ENCODE peak calls at places on chromosomes 12 and 14, in nine cellular contexts. Y, K, V, H, S, M, Q, W and R are unnamed samples.

GRCh38 chr14:103556976-103557758 is 5.3 kb downstream of the BAG5 start:
- DNase-seq in M (no peak), V (no peak), Y (no peak), H (no peak), S (no peak), Q (no peak), W (no peak), K (no peak), R (no peak)

GRCh38 chr12:27428466-27428865 is 18.1 kb upstream of the SMCO2 start:
- DNase-seq in Q (no peak), V (no peak), Y (no peak), M (no peak), H (no peak), S (no peak), K (no peak), W (no peak), R (no peak)

GRCh38 chr12:132748319-132748718 is 13.3 kb downstream of the ANKLE2 start:
- DNase-seq in V (no peak), W (no peak), Y (no peak), Q (no peak), H (no peak), S (no peak), M (no peak), K (no peak), R (no peak)

GRCh38 chr12:120453977-120454376 is 7.7 kb downstream of the GATC start:
- DNase-seq in V (no peak), S (peak), Q (no peak), K (peak), W (no peak), H (no peak), Y (no peak), M (no peak), R (no peak)

GRCh38 chr12:1777798-1778197 is 42.6 kb upstream of the LRTM2 start:
- DNase-seq in S (peak), Q (no peak), K (no peak), M (no peak), Y (no peak), V (no peak), H (no peak), W (no peak), R (no peak)

GRCh38 chr12:16955083-16955657 is 349.2 kb upstream of the LMO3 start:
- DNase-seq in M (no peak), H (no peak), K (no peak), Y (no peak), V (no peak), Q (no peak), W (no peak), S (peak), R (no peak)

GRCh38 chr14:76776306-76777251 is 15.3 kb downstream of the VASH1 start:
- DNase-seq in K (peak), S (no peak), Y (no peak), W (no peak), M (no peak), H (no peak), Q (no peak), V (no peak), R (no peak)

GRCh38 chr12:69927145-69927544 is 102.1 kb downstream of the MYRFL start:
- DNase-seq in K (no peak), Q (no peak), S (no peak), H (no peak), W (no peak), V (no peak), M (no peak), Y (no peak), R (no peak)

GRCh38 chr14:23054000-23054811 is 3.1 kb downstream of the CDH24 start:
- DNase-seq in Q (no peak), V (peak), S (no peak), W (peak), Y (peak), M (no peak), K (peak), H (no peak), R (peak)

GRCh38 chr14:92978229-92979021 is 55.5 kb downstream of the CHGA start:
- DNase-seq in M (no peak), V (no peak), Y (no peak), Q (no peak), W (no peak), H (no peak), K (no peak), S (no peak), R (no peak)

GRCh38 chr14:99237288-99237687 is 34.7 kb downstream of the BCL11B start:
- DNase-seq in H (no peak), M (no peak), Y (no peak), S (no peak), V (no peak), W (no peak), K (no peak), Q (no peak), R (no peak)

GRCh38 chr14:77485901-77486678 is 12.5 kb downstream of the ISM2 start:
- DNase-seq in V (no peak), Q (no peak), Y (no peak), S (peak), H (no peak), K (no peak), W (no peak), M (no peak), R (no peak)

GRCh38 chr12:558595-558994 is 98.9 kb downstream of the B4GALNT3 start:
- DNase-seq in V (no peak), S (no peak), H (no peak), Q (no peak), M (no peak), W (no peak), Y (no peak), K (peak), R (no peak)

GRCh38 chr12:91874086-91874865 is 271.4 kb downstream of the BTG1 start:
- DNase-seq in V (no peak), S (no peak), H (no peak), K (no peak), M (no peak), W (no peak), Y (no peak), Q (no peak), R (no peak)

GRCh38 chr14:105484069-105484996 is 2.4 kb upstream of the CRIP1 start:
- DNase-seq in V (peak), Q (no peak), K (no peak), S (peak), H (peak), M (no peak), W (no peak), Y (no peak), R (peak)

GRCh38 chr14:37021406-37021805 is 151.0 kb downstream of the SLC25A21 start:
- DNase-seq in V (no peak), Y (no peak), K (no peak), M (no peak), W (no peak), H (no peak), S (no peak), Q (no peak), R (no peak)

GRCh38 chr14:90091393-90091792 is 29.6 kb downstream of the KCNK13 start:
- DNase-seq in V (no peak), S (peak), Q (peak), K (no peak), M (no peak), W (no peak), Y (no peak), H (no peak), R (no peak)

GRCh38 chr14:105171004-105171673 is 2.6 kb upstream of the JAG2 start:
- DNase-seq in S (no peak), M (no peak), V (no peak), Y (peak), H (peak), W (no peak), K (no peak), Q (peak), R (no peak)

GRCh38 chr14:83975435-83976222 is 1554.3 kb upstream of the FLRT2 start:
- DNase-seq in Y (peak), V (no peak), W (no peak), M (no peak), H (peak), K (no peak), S (no peak), Q (no peak), R (no peak)

GRCh38 chr14:90726656-90727055 is 89.6 kb downstream of the TTC7B start:
- DNase-seq in Y (no peak), S (no peak), W (no peak), M (peak), K (no peak), Q (no peak), H (peak), V (no peak), R (no peak)

GRCh38 chr12:112190626-112191025 is 65.3 kb downstream of the TRAFD1 start:
- DNase-seq in M (no peak), Q (peak), K (no peak), Y (no peak), S (no peak), W (no peak), H (no peak), V (no peak), R (no peak)

GRCh38 chr12:51837286-51837685 is 11.2 kb downstream of the FIGNL2 start:
- DNase-seq in W (no peak), Y (no peak), H (no peak), S (no peak), Q (no peak), K (no peak), M (no peak), V (no peak), R (no peak)

GRCh38 chr12:77535734-77536133 is 295.0 kb upstream of the NAV3 start:
- DNase-seq in W (no peak), Q (no peak), Y (no peak), K (no peak), H (no peak), S (no peak), M (no peak), V (no peak), R (no peak)

GRCh38 chr12:26841085-26841484 is 8.1 kb upstream of the ITPR2 start:
- DNase-seq in K (no peak), Y (no peak), H (no peak), W (no peak), M (no peak), S (no peak), Q (no peak), V (no peak), R (no peak)

GRCh38 chr12:6769003-6769389 is 2.8 kb downstream of the PTMS start:
- DNase-seq in M (no peak), K (peak), W (no peak), Y (peak), Q (no peak), S (peak), H (peak), V (no peak), R (no peak)

GRCh38 chr12:131494141-131494733 is 216.7 kb upstream of the SFSWAP start:
- DNase-seq in H (no peak), W (no peak), K (no peak), M (no peak), V (no peak), Y (no peak), S (no peak), Q (no peak), R (no peak)

GRCh38 chr12:70507442-70507841 is 129.8 kb downstream of the PTPRB start:
- DNase-seq in Y (no peak), H (no peak), V (no peak), M (no peak), S (peak), K (no peak), Q (no peak), W (no peak), R (no peak)